ENCODE peak calls at places on chromosomes 16 and 17, in five cellular contexts. X is WERI-Rb-1, D is upper lobe of left lung, E is neural crest cell, B is GM10248. P is an unnamed sample.

GRCh38 chr17:49677134-49677932 is 564 bp downstream of the SPOP start:
- DNase-seq in D (peak), B (peak), X (peak), E (peak), P (peak)

GRCh38 chr16:50696575-50697420 is 3.4 kb downstream of the NOD2 start:
- DNase-seq in X (no peak), D (peak), E (no peak), B (peak), P (no peak)

GRCh38 chr16:84699712-84700517 is at the start of gene USP10:
- DNase-seq in D (peak), B (peak), X (peak), E (peak), P (peak)

GRCh38 chr17:77456271-77456950 is 315.6 kb downstream of the SEC14L1 start:
- DNase-seq in X (no peak), E (no peak), B (no peak), D (no peak), P (no peak)

GRCh38 chr17:50051082-50051576 is 4.8 kb upstream of the ITGA3 start:
- DNase-seq in E (no peak), B (no peak), X (no peak), D (peak), P (no peak)

GRCh38 chr16:57694556-57695377 is at the start of gene DRC7:
- DNase-seq in B (peak), D (peak), X (peak), E (peak), P (peak)

GRCh38 chr17:43917348-43918025 is 10.2 kb upstream of the MPP2 start:
- DNase-seq in D (peak), B (peak), E (no peak), X (peak), P (peak)

GRCh38 chr16:72864130-72864833 is 183.6 kb downstream of the ZFHX3 start:
- DNase-seq in D (no peak), X (no peak), E (no peak), B (no peak), P (no peak)

GRCh38 chr16:9286930-9287329 is 195.5 kb downstream of the HAPSTR1 start:
- DNase-seq in X (no peak), B (no peak), E (no peak), D (no peak), P (no peak)

GRCh38 chr17:2337152-2337810 is at the start of gene SGSM2:
- DNase-seq in E (peak), D (peak), X (peak), B (peak), P (peak)

GRCh38 chr17:44002141-44002848 is 2.1 kb upstream of the NAGS start:
- DNase-seq in D (no peak), X (no peak), E (no peak), B (no peak), P (no peak)

GRCh38 chr16:31177136-31177535 is 2.8 kb upstream of the FUS start:
- DNase-seq in X (no peak), D (peak), E (no peak), B (no peak), P (no peak)

GRCh38 chr17:69729937-69730336 is 315.4 kb downstream of the MAP2K6 start:
- DNase-seq in X (no peak), E (no peak), B (no peak), D (no peak), P (no peak)

GRCh38 chr16:28524544-28525179 is 14.1 kb downstream of the NUPR1 start:
- DNase-seq in D (no peak), B (no peak), X (no peak), E (no peak), P (no peak)
- TF ChIP-seq CTCF in D (no peak), B (peak), X (no peak), E (no peak), P (no peak)

DNA sequence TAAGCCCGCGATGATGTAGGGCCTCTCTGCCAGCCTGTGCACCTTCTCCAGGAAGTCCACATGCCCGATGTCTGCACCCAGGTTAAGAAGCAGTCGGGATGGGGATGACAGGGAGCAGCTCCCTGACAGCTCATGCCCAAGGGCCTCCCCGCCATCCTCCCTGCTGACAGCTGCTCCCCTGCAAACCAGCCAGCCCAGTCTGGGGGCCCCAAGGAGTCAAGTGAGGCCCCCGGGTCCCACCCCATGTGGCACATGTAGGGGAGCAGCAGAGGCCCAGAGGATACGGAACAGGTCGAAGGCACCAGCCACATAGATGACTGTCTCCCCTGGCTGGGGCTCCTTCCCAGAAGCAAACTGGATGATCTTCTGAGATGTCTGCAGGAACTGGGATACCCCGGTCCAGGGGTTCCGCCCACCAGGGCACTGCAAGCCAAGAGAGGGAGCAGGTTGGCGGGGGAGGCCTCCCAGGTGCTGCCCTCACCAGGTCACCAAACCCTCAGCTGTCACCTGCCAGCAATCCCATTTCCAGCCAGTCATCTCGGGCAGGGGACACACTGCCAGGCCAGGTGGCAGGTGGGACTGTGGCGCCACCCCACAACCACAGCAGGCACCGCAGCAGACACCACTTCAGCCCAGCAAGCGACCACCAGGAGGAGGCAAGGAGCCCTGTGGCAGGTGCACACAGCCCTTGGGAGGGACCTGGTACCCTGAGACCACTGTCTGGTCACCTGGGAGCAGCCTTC is 4.6 kb downstream of the PCYT2 start:
- DNase-seq in E (no peak), X (peak), B (no peak), D (no peak), P (no peak)
- TF ChIP-seq CTCF in E (no peak), X (peak), B (no peak), D (no peak), P (no peak)

GRCh38 chr16:82641336-82641984 is 14.7 kb downstream of the CDH13 start:
- DNase-seq in E (no peak), B (no peak), D (no peak), X (no peak), P (no peak)
- TF ChIP-seq CTCF in E (no peak), B (peak), D (no peak), X (peak), P (no peak)

DNA sequence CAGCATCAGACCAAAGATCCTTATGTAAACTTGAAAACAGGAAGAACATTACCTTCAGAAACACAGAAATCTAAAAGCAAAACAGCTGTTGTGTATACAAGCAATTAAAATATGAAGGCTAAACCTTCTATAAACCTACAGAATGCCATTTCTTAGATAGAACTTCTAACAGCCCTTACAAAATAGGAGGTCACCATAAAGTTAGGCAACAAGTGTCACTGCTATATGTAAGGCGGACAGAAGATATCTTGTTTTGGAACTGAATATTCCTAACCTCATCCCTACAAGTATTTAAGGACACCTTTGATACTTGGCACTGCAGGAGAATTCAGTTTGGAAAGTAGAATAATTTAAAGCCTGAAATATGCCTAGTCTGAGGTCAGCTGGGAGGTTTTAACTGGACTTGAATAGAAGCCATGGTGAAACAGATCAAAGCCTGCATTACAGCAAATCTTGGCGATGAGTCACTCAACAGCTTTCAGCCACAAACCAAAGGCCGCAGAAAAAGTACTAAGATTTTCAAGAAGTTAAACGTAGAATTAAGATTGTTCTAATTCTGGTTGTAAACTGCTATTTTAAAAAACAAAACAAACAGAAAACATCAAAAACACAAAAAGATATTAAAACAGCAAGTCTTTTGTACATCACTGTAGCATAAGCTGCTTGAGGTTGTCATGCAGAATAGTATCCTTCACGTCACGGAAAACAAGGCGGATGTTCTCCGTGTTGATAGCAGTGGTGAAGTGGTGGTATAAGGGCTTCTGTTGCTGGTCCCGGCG is 42.7 kb downstream of the GNA13 start:
- DNase-seq in X (no peak), B (peak), D (no peak), E (no peak), P (no peak)
- TF ChIP-seq CTCF in X (no peak), B (no peak), D (no peak), E (no peak), P (no peak)

DNA sequence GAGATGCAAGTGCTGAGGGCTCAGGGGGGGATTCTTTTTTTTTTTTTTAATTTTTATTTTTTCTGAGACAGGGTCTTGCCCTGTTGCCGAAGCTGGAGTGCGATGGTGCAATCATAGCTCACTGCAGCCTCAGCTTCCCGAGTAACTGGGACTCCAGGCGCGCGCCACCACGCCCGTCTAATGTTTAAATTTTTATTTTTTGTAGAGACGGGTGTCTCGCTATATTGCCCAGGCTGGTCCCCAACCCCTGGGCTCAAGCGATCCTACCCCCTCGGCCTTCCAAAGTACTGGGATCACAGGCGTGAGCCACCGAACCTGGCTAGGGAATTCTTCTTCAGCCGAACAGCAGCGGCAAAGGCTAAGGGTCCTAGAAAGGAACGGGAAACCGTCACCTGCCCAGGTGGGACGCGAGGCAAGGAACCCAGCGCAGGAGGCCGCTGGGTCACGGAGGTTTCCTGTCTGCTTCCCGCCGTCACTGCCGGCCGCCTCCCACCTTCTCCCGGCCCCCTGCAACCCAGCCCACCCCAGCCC is 13.3 kb upstream of the OR1F1 start:
- DNase-seq in E (no peak), X (no peak), D (no peak), B (no peak), P (no peak)
- TF ChIP-seq CTCF in E (no peak), X (no peak), D (no peak), B (no peak), P (no peak)

DNA sequence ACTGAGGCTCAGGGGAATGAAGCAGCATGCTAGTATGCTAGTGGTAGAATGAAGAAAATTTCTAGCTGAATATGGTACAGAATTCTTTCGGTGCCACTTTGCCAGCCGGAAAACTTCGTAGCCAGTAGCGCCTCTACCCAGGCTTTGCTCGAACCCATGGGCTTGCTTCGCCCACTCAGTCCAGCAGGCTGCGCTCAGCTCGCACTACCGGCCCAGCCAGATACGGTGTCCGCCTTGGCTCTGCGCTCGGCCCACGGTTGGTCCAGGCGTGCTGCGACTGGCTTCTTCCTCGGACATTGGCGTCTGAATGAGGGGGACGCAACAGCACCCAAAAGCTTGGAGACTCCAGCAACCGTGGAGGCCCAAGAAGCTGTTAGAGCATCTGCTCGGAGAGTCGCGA is 372.5 kb upstream of the CDH8 start:
- DNase-seq in D (no peak), X (no peak), E (no peak), B (no peak), P (no peak)
- TF ChIP-seq CTCF in D (no peak), X (no peak), E (no peak), B (no peak), P (no peak)

GRCh38 chr16:366476-366875 is 3.9 kb downstream of the MRPL28 start:
- DNase-seq in E (no peak), D (no peak), X (no peak), B (no peak), P (no peak)
- TF ChIP-seq CTCF in E (no peak), D (no peak), X (no peak), B (no peak), P (no peak)

DNA sequence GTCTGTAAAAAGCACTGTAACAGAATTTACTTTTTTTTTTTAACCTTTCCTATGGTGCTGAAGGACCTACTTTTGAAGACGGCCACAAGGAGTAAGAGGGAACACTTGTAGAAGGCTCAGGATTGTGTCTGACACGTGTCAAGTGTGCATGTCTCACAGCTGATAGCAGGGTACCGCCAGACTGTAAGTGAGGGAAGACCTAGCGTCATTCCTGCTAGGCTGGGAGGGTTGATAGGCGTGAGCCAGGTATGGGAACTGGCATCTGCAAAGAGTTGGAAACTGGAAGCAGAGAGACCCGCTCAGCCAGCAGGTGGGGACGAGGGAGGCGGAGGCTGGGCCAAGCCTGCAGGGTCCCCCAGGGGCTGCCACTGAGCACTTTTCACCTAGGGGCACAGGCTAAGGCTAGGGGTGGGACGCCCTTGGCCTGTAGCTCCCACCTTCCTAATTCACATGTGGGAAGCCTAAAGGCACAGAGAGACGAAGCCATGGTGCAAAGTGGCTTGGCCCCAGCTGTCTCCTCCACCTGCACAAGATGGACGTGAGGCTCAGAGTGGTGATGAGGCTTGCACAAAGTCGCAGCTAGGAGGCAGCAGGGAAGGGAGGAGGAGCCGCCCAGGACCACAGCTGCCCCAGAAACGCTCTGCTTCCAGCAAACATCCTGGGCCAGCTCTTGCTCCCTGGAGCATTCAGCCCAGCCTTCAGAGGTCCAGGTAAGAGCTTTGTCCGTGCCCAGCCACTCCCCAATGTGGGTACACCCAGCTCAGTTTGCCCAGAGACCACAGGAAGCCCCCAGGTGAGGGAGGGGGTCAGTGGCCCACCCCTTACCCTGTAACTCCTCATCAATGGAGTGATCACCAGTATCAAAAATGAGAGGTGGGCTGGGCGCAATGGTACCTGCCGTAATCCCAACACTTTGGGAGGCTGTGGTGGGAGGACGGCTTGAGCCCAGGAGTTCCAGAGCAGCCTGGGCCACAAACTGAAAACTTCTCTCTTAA is 18.9 kb downstream of the VASN start:
- DNase-seq in B (no peak), X (no peak), D (no peak), E (no peak), P (no peak)
- TF ChIP-seq CTCF in B (no peak), X (peak), D (no peak), E (no peak), P (no peak)

GRCh38 chr16:6016530-6017184 is 919.1 kb upstream of the EEF2KMT start:
- DNase-seq in D (no peak), X (peak), B (no peak), E (no peak), P (no peak)
- TF ChIP-seq CTCF in D (no peak), X (peak), B (peak), E (peak), P (no peak)